ENCODE peak calls at places on chromosomes 7 and 10, in four cellular contexts. D, N, A and M are unnamed samples.

GRCh38 chr7:138785587-138786437 is 12.0 kb upstream of the TMEM213 start:
- DNase-seq in D (no peak), A (no peak), N (no peak), M (no peak)

GRCh38 chr10:15189133-15189881 is 20.8 kb upstream of the NMT2 start:
- DNase-seq in N (no peak), D (no peak), A (no peak), M (no peak)

GRCh38 chr7:2650451-2650850 is 18.7 kb downstream of the TTYH3 start:
- DNase-seq in A (no peak), D (no peak), N (no peak), M (no peak)

GRCh38 chr7:137508437-137509175 is 165.1 kb upstream of the PTN start:
- DNase-seq in A (no peak), D (no peak), N (no peak), M (no peak)

GRCh38 chr7:155291045-155291530 is 6.6 kb upstream of the INSIG1 start:
- DNase-seq in D (no peak), N (no peak), A (peak), M (no peak)

GRCh38 chr10:5611899-5612680 is 54.3 kb downstream of the ASB13 start:
- DNase-seq in N (no peak), A (no peak), D (no peak), M (no peak)

GRCh38 chr10:7436490-7437100 is 25.8 kb upstream of the SFMBT2 start:
- DNase-seq in N (no peak), D (no peak), A (no peak), M (no peak)

GRCh38 chr7:5198741-5199140 is 8.7 kb downstream of the WIPI2 start:
- DNase-seq in A (no peak), D (no peak), N (no peak), M (no peak)

GRCh38 chr7:155995183-155995612 is 182.9 kb upstream of the SHH start:
- DNase-seq in D (no peak), A (no peak), N (no peak), M (no peak)

GRCh38 chr7:43105521-43106120 is 6.8 kb upstream of the HECW1 start:
- DNase-seq in N (no peak), D (no peak), A (no peak), M (no peak)

GRCh38 chr7:29839302-29839701 is 33.0 kb downstream of the WIPF3 start:
- DNase-seq in A (no peak), D (no peak), N (no peak), M (no peak)

GRCh38 chr10:12500406-12501303 is 151.3 kb downstream of the CAMK1D start:
- DNase-seq in N (no peak), A (peak), D (peak), M (no peak)

GRCh38 chr10:109062371-109062770 is 860.9 kb downstream of the XPNPEP1 start:
- DNase-seq in A (no peak), N (no peak), D (no peak), M (no peak)

GRCh38 chr10:119550802-119551201 is 8.3 kb upstream of the RGS10 start:
- DNase-seq in D (no peak), A (no peak), N (no peak), M (no peak)

GRCh38 chr7:29915481-29916215 is 74.0 kb downstream of the SCRN1 start:
- DNase-seq in N (no peak), D (peak), A (no peak), M (no peak)

GRCh38 chr7:125572414-125572813 is 642.8 kb upstream of the POT1 start:
- DNase-seq in A (no peak), N (no peak), D (no peak), M (no peak)

GRCh38 chr10:13890617-13891541 is 304.1 kb downstream of the PRPF18 start:
- DNase-seq in D (peak), N (peak), A (peak), M (peak)

GRCh38 chr10:27692663-27693062 is 53.0 kb downstream of the MKX start:
- DNase-seq in N (no peak), D (no peak), A (no peak), M (no peak)

GRCh38 chr10:124296121-124296812 is 122.5 kb downstream of the OAT start:
- DNase-seq in N (no peak), D (no peak), A (no peak), M (no peak)

GRCh38 chr10:16787361-16787791 is 29.8 kb downstream of the RSU1 start:
- DNase-seq in D (no peak), N (no peak), A (no peak), M (no peak)

GRCh38 chr10:128660726-128661125 is 534.5 kb upstream of the MKI67 start:
- DNase-seq in D (no peak), A (no peak), N (no peak), M (no peak)

GRCh38 chr7:55893940-55894339 is 6.7 kb downstream of the ZNF713 start:
- DNase-seq in A (no peak), N (no peak), D (no peak), M (no peak)

GRCh38 chr10:51564896-51565505 is 134.4 kb downstream of the CSTF2T start:
- DNase-seq in A (no peak), N (no peak), D (no peak), M (no peak)

GRCh38 chr7:4631664-4632171 is 50.4 kb upstream of the FOXK1 start:
- DNase-seq in D (peak), N (no peak), A (peak), M (no peak)

GRCh38 chr7:134741901-134742635 is 37.4 kb upstream of the CALD1 start:
- DNase-seq in N (no peak), A (no peak), D (no peak), M (no peak)

GRCh38 chr10:89384474-89385324 is 6.8 kb downstream of the IFIT1B start:
- DNase-seq in N (no peak), D (no peak), A (no peak), M (no peak)

GRCh38 chr7:41978858-41979257 is 258.2 kb downstream of the GLI3 start:
- DNase-seq in N (no peak), D (no peak), A (no peak), M (no peak)

GRCh38 chr7:41975854-41976253 is 261.2 kb downstream of the GLI3 start:
- DNase-seq in A (no peak), N (no peak), D (no peak), M (no peak)

GRCh38 chr7:41974835-41975234 is 262.2 kb downstream of the GLI3 start:
- DNase-seq in D (no peak), N (no peak), A (no peak), M (no peak)

GRCh38 chr7:41976411-41976810 is 260.6 kb downstream of the GLI3 start:
- DNase-seq in D (no peak), N (no peak), A (no peak), M (no peak)

DNA sequence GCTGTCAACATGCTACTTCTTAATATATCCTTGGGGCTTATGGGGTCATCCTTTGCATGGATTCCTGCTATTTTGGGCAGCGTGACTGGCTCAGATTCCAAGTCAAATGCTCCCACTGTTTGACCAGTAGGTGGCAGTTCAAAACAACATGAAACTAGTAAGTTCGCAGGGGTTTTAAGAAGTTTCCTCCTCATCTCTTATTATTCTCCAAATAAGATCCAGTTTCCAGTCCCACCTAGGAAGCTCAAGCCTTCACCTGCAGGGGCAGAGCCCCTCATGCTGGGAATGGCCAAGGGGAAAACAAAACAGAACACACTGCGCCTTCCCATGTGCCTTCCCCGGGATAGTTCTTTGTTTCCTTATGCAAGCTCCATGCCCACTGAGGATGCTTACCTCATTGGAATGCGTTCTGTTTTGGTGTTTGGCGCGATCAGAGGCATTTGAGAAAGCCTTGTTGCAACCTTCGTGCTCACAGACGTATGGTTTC is 259.8 kb downstream of the GLI3 start:
- DNase-seq in D (peak), A (no peak), N (no peak), M (no peak)
- TF ChIP-seq CTCF in D (peak), A (peak), N (peak), M (peak)

DNA sequence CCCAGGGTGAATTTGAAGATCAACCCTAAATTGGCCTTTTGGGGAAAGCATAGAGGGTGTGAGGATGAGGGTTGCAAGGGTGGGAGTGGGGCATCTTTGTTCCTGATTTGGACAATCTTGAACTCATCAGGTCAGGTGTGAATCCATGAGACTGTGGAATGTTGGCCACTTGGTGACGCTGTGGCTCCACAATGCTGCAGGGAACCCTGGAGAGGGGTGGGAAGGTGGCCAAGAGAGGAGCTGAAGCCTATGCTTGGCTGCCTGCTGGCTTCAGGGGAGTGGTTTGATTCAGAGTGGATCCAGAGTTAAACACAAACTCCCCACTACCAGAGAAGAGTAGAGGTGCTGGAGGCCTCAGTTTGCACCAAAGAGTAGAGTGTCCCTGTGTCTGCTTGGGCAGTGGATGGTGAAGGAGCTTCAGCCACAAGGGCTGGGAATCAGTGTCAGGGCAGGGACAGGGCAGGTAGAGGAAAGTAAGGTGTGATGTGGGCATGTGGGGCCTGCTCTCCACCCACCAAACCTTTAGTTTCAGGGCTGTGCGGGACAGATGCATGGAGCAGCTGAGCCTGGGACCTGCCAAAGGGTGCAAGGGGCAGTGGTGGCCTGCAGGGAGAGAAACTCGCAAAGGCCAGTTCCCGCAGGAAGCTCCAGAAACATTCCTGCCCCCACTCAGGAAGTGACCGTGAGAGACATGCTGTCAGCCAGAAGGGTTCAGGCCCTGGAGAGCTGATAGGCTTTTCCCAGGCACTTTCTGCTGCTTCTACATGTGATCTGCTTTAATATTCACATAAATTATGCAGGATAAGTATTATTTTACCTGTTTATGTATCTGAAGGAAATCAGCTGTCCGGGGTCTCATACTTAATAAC is 81.0 kb upstream of the PRSS58 start:
- DNase-seq in A (no peak), D (peak), N (no peak), M (no peak)
- TF ChIP-seq CTCF in A (no peak), D (peak), N (peak), M (no peak)

GRCh38 chr7:86818903-86819302 is 175.2 kb downstream of the GRM3 start:
- DNase-seq in N (no peak), D (no peak), A (no peak), M (no peak)

GRCh38 chr7:86815556-86815955 is 171.8 kb downstream of the GRM3 start:
- DNase-seq in D (no peak), A (no peak), N (no peak), M (no peak)

DNA sequence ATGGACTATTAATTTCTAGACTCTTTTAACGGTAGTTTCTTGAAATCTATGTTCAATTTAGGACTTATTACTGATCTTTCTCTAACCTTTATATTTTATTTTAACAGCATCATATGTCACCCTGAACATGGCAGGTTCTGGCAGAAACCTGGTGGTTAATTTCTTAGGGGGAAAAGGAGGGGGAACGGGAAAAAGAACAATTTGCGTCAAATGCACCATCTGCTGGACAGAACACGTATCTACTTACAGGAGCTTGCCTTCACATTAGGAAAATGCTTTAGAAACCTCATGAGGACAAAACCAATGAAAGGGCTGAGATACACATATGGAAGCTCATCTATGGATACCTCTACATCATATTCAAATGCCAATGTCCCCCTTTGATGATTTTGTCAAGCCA is 171.3 kb downstream of the GRM3 start:
- DNase-seq in D (peak), A (no peak), N (peak), M (peak)
- TF ChIP-seq CTCF in D (peak), A (peak), N (peak), M (peak)

GRCh38 chr10:79502561-79503309 is 9.6 kb upstream of the EIF5AL1 start:
- DNase-seq in D (peak), A (no peak), N (no peak), M (no peak)
- TF ChIP-seq CTCF in D (peak), A (peak), N (peak), M (no peak)